ENCODE peak calls at places on chromosomes 1 and 21, in seven cellular contexts. T, G, X, C, B, I and H are unnamed samples.

GRCh38 chr1:54137532-54138061 is 15.2 kb downstream of the CDCP2 start:
- DNase-seq in T (no peak), G (no peak), X (peak; percentile 52), C (no peak), B (no peak), I (no peak), H (no peak)

GRCh38 chr21:46153259-46154154 is 1.9 kb downstream of the FTCD start:
- DNase-seq in T (peak; percentile 12), G (peak; percentile 75), X (peak; percentile 82), C (peak; percentile 41), B (no peak), I (peak; percentile 32), H (peak; percentile 11)

GRCh38 chr1:167808690-167809089 is 86.9 kb downstream of the MPZL1 start:
- DNase-seq in T (no peak), G (no peak), X (no peak), C (no peak), B (no peak), I (no peak), H (no peak)

GRCh38 chr1:12001249-12001917 is 17.9 kb upstream of the MIIP start:
- DNase-seq in T (peak; percentile 12), G (peak; percentile 55), X (peak; percentile 58), C (peak; percentile 57), B (no peak), I (no peak), H (no peak)

GRCh38 chr1:244435562-244436205 is 16.0 kb downstream of the ADSS2 start:
- DNase-seq in T (no peak), G (no peak), X (no peak), C (peak; percentile 42), B (no peak), I (no peak), H (no peak)

GRCh38 chr1:4701276-4701675 is 46.9 kb downstream of the AJAP1 start:
- DNase-seq in T (no peak), G (no peak), X (no peak), C (no peak), B (no peak), I (no peak), H (no peak)

GRCh38 chr21:27326293-27326692 is 359.4 kb upstream of the ADAMTS5 start:
- DNase-seq in T (no peak), G (no peak), X (no peak), C (no peak), B (no peak), I (no peak), H (no peak)

GRCh38 chr1:233316473-233316872 is 11.1 kb upstream of the MAP3K21 start:
- DNase-seq in T (no peak), G (no peak), X (no peak), C (no peak), B (no peak), I (no peak), H (no peak)